ENCODE peak calls at places on chromosome 18, in nine cellular contexts. O is HCT116, J is neural progenitor cell, Y is PC-3, Q is hepatocyte, Z is endothelial cell of umbilical vein, U is MM.1S, D is GM23338, H is astrocyte. M is an unnamed sample.

GRCh38 chr18:57353940-57354461 is 1.6 kb downstream of the ST8SIA3 start:
- DNase-seq in O (no peak), J (peak), Y (no peak), Q (peak), Z (peak), U (no peak), D (peak), H (peak), M (peak)

GRCh38 chr18:56309104-56309503 is 329.3 kb downstream of the TXNL1 start:
- DNase-seq in O (no peak), J (no peak), Y (no peak), Q (no peak), Z (peak), U (no peak), D (no peak), H (no peak), M (peak)

GRCh38 chr18:37612941-37613340 is 47.3 kb upstream of the CELF4 start:
- DNase-seq in O (no peak), J (no peak), Y (no peak), Q (no peak), Z (no peak), U (no peak), D (no peak), H (no peak), M (no peak)

GRCh38 chr18:50871846-50872245 is 7.1 kb upstream of the ME2 start:
- DNase-seq in O (no peak), J (no peak), Y (no peak), Q (no peak), Z (no peak), U (no peak), D (no peak), H (no peak), M (no peak)

GRCh38 chr18:28571929-28572328 is 395.0 kb upstream of the CDH2 start:
- DNase-seq in O (no peak), J (no peak), Y (no peak), Q (no peak), Z (no peak), U (no peak), D (no peak), H (no peak), M (no peak)

GRCh38 chr18:32074206-32074605 is 17.5 kb upstream of the RNF138 start:
- DNase-seq in O (no peak), J (no peak), Y (no peak), Q (no peak), Z (no peak), U (no peak), D (no peak), H (no peak), M (no peak)

GRCh38 chr18:48767090-48767670 is 183.6 kb downstream of the SMAD7 start:
- DNase-seq in O (no peak), J (no peak), Y (no peak), Q (peak), Z (no peak), U (no peak), D (peak), H (no peak), M (peak)

GRCh38 chr18:34834897-34835296 is 124.8 kb downstream of the DTNA start:
- DNase-seq in O (no peak), J (no peak), Y (no peak), Q (no peak), Z (no peak), U (no peak), D (no peak), H (peak), M (peak)

GRCh38 chr18:46335551-46336059 is 231.4 kb downstream of the HAUS1 start:
- DNase-seq in O (no peak), J (peak), Y (no peak), Q (no peak), Z (no peak), U (no peak), D (peak), H (no peak), M (peak)

GRCh38 chr18:63578357-63578958 is 8.7 kb upstream of the SERPINB13 start:
- DNase-seq in O (peak), J (peak), Y (peak), Q (peak), Z (peak), U (peak), D (peak), H (no peak), M (peak)

GRCh38 chr18:49247786-49248185 is 212.7 kb downstream of the DYM start:
- DNase-seq in O (no peak), J (no peak), Y (peak), Q (no peak), Z (peak), U (no peak), D (no peak), H (no peak), M (no peak)

GRCh38 chr18:77100751-77101355 is 31.7 kb downstream of the MBP start:
- DNase-seq in O (no peak), J (no peak), Y (peak), Q (no peak), Z (peak), U (no peak), D (no peak), H (no peak), M (no peak)

GRCh38 chr18:76479351-76480238 is 15.4 kb downstream of the ZNF516 start:
- DNase-seq in O (no peak), J (no peak), Y (no peak), Q (no peak), Z (no peak), U (no peak), D (no peak), H (no peak), M (no peak)

GRCh38 chr18:24342347-24342746 is 55.3 kb downstream of the OSBPL1A start:
- DNase-seq in O (no peak), J (no peak), Y (no peak), Q (no peak), Z (no peak), U (no peak), D (no peak), H (no peak), M (peak)

GRCh38 chr18:42196651-42197050 is 241.6 kb downstream of the PIK3C3 start:
- DNase-seq in O (no peak), J (no peak), Y (peak), Q (no peak), Z (no peak), U (no peak), D (no peak), H (peak), M (peak)

GRCh38 chr18:78629426-78629825 is 350.2 kb upstream of the SALL3 start:
- DNase-seq in O (no peak), J (no peak), Y (no peak), Q (no peak), Z (no peak), U (no peak), D (no peak), H (no peak), M (no peak)

GRCh38 chr18:62863629-62864028 is 148.3 kb downstream of the PHLPP1 start:
- DNase-seq in O (peak), J (no peak), Y (peak), Q (no peak), Z (peak), U (no peak), D (no peak), H (peak), M (peak)

GRCh38 chr18:10685484-10685883 is 159.7 kb downstream of the NAPG start:
- DNase-seq in O (no peak), J (no peak), Y (no peak), Q (no peak), Z (no peak), U (no peak), D (no peak), H (no peak), M (no peak)

GRCh38 chr18:78144669-78145068 is 834.9 kb upstream of the SALL3 start:
- DNase-seq in O (no peak), J (no peak), Y (no peak), Q (no peak), Z (no peak), U (no peak), D (no peak), H (no peak), M (no peak)

GRCh38 chr18:72762505-72763122 is 105.2 kb downstream of the NETO1 start:
- DNase-seq in O (peak), J (peak), Y (peak), Q (peak), Z (peak), U (peak), D (peak), H (peak), M (peak)

GRCh38 chr18:9910709-9911108 is 3.1 kb upstream of the VAPA start:
- DNase-seq in O (no peak), J (no peak), Y (no peak), Q (no peak), Z (no peak), U (no peak), D (no peak), H (no peak), M (no peak)

GRCh38 chr18:23634692-23635091 is 28.0 kb downstream of the ANKRD29 start:
- DNase-seq in O (no peak), J (no peak), Y (no peak), Q (no peak), Z (no peak), U (no peak), D (no peak), H (no peak), M (no peak)

GRCh38 chr18:14978962-14979535 is 231.1 kb downstream of the ANKRD30B start:
- DNase-seq in O (no peak), J (no peak), Y (peak), Q (no peak), Z (peak), U (no peak), D (peak), H (no peak), M (no peak)

GRCh38 chr18:77124452-77124922 is 8.1 kb downstream of the MBP start:
- DNase-seq in O (no peak), J (no peak), Y (peak), Q (no peak), Z (no peak), U (no peak), D (peak), H (no peak), M (no peak)

GRCh38 chr18:2912357-2913299 is 65.8 kb downstream of the EMILIN2 start:
- DNase-seq in O (no peak), J (no peak), Y (no peak), Q (no peak), Z (no peak), U (no peak), D (peak), H (no peak), M (no peak)

GRCh38 chr18:46591821-46592391 is 65.1 kb downstream of the LOXHD1 start:
- DNase-seq in O (no peak), J (peak), Y (no peak), Q (no peak), Z (no peak), U (no peak), D (no peak), H (no peak), M (no peak)

GRCh38 chr18:11019295-11019694 is 130.1 kb downstream of the PIEZO2 start:
- DNase-seq in O (no peak), J (no peak), Y (no peak), Q (no peak), Z (no peak), U (no peak), D (no peak), H (no peak), M (no peak)

GRCh38 chr18:39521164-39521563 is 1955.6 kb upstream of the CELF4 start:
- DNase-seq in O (no peak), J (no peak), Y (no peak), Q (no peak), Z (no peak), U (no peak), D (no peak), H (no peak), M (peak)

GRCh38 chr18:31042391-31043181 is at the start of gene DSC3:
- DNase-seq in O (no peak), J (peak), Y (peak), Q (peak), Z (no peak), U (no peak), D (peak), H (peak), M (peak)

GRCh38 chr18:77858331-77858730 is 608.7 kb downstream of the GALR1 start:
- DNase-seq in O (no peak), J (no peak), Y (no peak), Q (no peak), Z (no peak), U (no peak), D (no peak), H (no peak), M (no peak)

DNA sequence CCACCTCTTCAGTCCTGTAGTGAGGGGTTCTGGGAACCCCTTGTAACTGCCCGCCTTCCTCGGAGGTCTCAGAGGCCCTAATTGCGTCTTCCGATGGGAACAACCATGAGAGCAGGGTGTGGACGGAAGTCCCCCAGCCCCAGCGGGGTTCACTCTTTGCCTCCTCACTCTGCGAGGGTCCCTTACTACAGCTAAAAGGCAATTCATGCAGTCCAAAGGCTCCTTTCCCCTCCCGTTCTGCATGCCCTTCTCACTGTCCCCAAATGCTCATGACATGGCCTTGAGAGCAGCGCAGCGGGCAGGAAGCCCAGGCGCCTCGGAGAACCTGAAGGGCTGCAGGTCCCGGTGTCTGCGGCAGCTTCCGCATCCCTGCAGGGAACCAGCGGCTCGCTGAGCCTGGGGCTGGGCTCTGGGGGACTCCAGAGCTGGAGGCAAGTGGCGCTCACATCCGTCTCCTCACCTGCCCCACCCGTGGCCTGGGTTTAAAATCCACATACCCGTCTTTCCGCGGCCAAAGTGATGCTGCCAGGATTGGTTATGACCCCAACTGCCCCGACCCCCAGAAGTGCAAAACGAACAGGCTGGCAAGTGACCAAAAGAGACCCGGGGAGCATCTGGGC is 534 bp upstream of the CIDEA start:
- DNase-seq in O (no peak), J (peak), Y (no peak), Q (no peak), Z (no peak), U (no peak), D (peak), H (no peak), M (no peak)
- H3K4me3 ChIP-seq in O (no peak), J (peak), Y (no peak), Q (peak), Z (peak), U (no peak), D (peak), H (peak), M (peak)

GRCh38 chr18:22165603-22166069 is 3.8 kb upstream of the GATA6 start:
- DNase-seq in O (no peak), J (peak), Y (no peak), Q (peak), Z (no peak), U (no peak), D (no peak), H (no peak), M (no peak)

GRCh38 chr18:22163432-22163831 is 6.0 kb upstream of the GATA6 start:
- DNase-seq in O (no peak), J (no peak), Y (no peak), Q (no peak), Z (no peak), U (no peak), D (no peak), H (no peak), M (no peak)

GRCh38 chr18:22164337-22165048 is 4.9 kb upstream of the GATA6 start:
- DNase-seq in O (no peak), J (no peak), Y (no peak), Q (peak), Z (no peak), U (no peak), D (no peak), H (no peak), M (no peak)

GRCh38 chr18:22166070-22166972 is 3.1 kb upstream of the GATA6 start:
- DNase-seq in O (no peak), J (peak), Y (no peak), Q (peak), Z (peak), U (no peak), D (no peak), H (no peak), M (peak)

GRCh38 chr18:22165049-22165602 is 4.3 kb upstream of the GATA6 start:
- DNase-seq in O (no peak), J (peak), Y (no peak), Q (peak), Z (no peak), U (no peak), D (peak), H (no peak), M (no peak)
- TF ChIP-seq EZH2 in O (no peak), J (peak), Y (no peak), Q (peak), Z (peak), U (no peak), D (peak), H (peak), M (no peak)

GRCh38 chr18:58995663-58996062 is 131.0 kb downstream of the ZNF532 start:
- DNase-seq in O (no peak), J (no peak), Y (no peak), Q (no peak), Z (no peak), U (no peak), D (no peak), H (no peak), M (no peak)

GRCh38 chr18:59001166-59001565 is 136.5 kb downstream of the ZNF532 start:
- DNase-seq in O (no peak), J (no peak), Y (no peak), Q (no peak), Z (no peak), U (no peak), D (no peak), H (no peak), M (no peak)

GRCh38 chr18:58996131-58996632 is 131.5 kb downstream of the ZNF532 start:
- DNase-seq in O (no peak), J (no peak), Y (peak), Q (peak), Z (peak), U (no peak), D (no peak), H (peak), M (peak)

GRCh38 chr18:58997811-58998337 is 133.2 kb downstream of the ZNF532 start:
- DNase-seq in O (no peak), J (no peak), Y (peak), Q (no peak), Z (peak), U (no peak), D (no peak), H (peak), M (peak)

DNA sequence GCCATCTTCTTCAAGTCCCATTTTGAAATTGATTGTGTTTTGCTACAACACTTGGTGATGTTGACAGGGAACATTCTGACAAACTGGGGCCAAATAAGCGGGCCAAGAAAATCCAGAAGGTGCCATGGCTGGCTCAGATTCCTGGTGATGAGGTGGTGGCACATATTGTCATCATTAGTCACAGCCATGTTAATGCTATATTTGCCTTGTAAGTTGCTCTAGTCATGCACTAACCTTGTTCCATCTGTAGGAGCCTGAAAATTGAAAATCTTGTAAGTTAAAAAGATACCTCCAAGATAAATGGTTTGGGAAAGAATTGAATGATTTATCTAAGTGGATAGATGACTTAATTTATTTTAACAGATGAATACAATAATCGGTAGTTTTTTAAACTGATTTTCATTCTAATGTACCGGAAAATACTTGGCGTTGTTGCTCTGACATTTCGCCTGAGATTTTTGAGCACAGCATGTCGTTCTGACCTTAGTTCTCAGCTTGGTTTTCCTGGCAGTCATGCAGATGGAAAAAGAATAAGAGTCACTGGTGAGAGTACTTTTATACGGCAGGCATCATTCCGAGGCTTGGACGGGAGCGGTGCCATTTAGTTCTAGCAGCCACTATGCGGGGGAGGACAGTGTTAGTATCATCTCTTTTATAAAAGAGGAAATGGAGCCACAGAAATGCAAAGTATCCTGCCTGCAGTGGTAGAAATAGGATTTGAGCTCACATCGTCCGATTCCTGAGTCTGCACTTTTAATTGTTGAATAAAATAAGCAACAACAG is 133.9 kb downstream of the ZNF532 start:
- DNase-seq in O (no peak), J (no peak), Y (peak), Q (no peak), Z (no peak), U (no peak), D (no peak), H (peak), M (peak)
- TF ChIP-seq CTCF in O (no peak), J (no peak), Y (no peak), Q (no peak), Z (no peak), U (no peak), D (no peak), H (no peak), M (no peak)

GRCh38 chr18:80035997-80036396 is 1.8 kb downstream of the RBFA start:
- DNase-seq in O (no peak), J (no peak), Y (no peak), Q (no peak), Z (no peak), U (no peak), D (no peak), H (no peak), M (no peak)
- H3K4me3 ChIP-seq in O (no peak), J (peak), Y (peak), Q (no peak), Z (no peak), U (no peak), D (peak), H (no peak), M (no peak)

DNA sequence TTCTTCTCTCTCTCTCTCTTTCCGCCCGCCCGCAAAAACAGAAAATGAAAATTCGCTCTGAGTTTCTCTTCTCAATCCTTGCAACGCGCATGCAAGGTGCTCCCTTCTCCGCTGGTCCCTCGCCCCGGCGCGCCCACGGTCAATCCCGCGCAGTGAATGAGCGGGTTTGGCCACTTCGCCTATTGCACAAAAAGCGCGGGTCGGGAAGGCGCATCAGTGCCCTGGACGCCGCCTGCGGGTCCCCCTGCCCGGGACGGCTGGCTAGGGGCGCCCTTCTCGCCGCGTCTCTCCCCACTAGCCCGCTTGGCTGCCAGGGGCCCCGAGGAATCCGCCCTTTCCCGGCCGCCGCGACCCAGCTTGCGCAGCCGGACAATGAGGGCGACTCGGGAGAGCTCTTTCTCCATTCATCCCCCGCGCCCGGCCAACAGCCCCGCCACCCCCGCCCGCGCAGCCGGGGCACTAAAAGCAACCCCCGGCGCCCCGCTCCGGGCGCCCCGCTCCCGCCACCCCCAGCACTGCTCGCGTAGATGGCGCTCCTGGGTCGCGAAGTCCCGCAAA is 686 bp downstream of the LAMA1 start:
- DNase-seq in O (no peak), J (peak), Y (no peak), Q (peak), Z (no peak), U (no peak), D (peak), H (no peak), M (no peak)
- TF ChIP-seq EZH2 in O (no peak), J (no peak), Y (peak), Q (peak), Z (peak), U (no peak), D (no peak), H (peak), M (no peak)

GRCh38 chr18:8478166-8478967 is 130.9 kb upstream of the RAB12 start:
- DNase-seq in O (peak), J (peak), Y (peak), Q (peak), Z (peak), U (peak), D (peak), H (peak), M (peak)
- TF ChIP-seq CTCF in O (peak), J (peak), Y (peak), Q (peak), Z (peak), U (peak), D (peak), H (peak), M (peak)